ENCODE peak calls at places on chromosome 2, in nine cellular contexts. B is fibroblast of lung, E is astrocyte of the cerebellum, N is adrenal gland, W is IMR-90, O is left ventricle myocardium inferior, T is sigmoid colon, A is fibroblast of villous mesenchyme, G is psoas muscle. X is an unnamed sample.

GRCh38 chr2:100865819-100866462 is 46.0 kb downstream of the NPAS2 start:
- DNase-seq in B (peak), E (no peak), N (no peak), W (peak), O (no peak), T (no peak), A (peak), G (no peak), X (peak)

GRCh38 chr2:144516981-144517824 is 2.7 kb downstream of the ZEB2 start:
- DNase-seq in B (peak), E (peak), N (peak), W (peak), O (peak), T (peak), A (peak), G (peak), X (peak)

GRCh38 chr2:239326831-239327535 is 73.8 kb downstream of the HDAC4 start:
- DNase-seq in B (peak), E (no peak), N (peak), W (peak), O (no peak), T (peak), A (no peak), G (peak), X (no peak)

GRCh38 chr2:106701134-106701994 is 184.6 kb downstream of the ST6GAL2 start:
- DNase-seq in B (no peak), E (no peak), N (no peak), W (no peak), O (no peak), T (no peak), A (no peak), G (no peak), X (no peak)

GRCh38 chr2:215828528-215829184 is 184.7 kb downstream of the MREG start:
- DNase-seq in B (peak), E (peak), N (peak), W (peak), O (no peak), T (peak), A (peak), G (peak), X (peak)

GRCh38 chr2:149899390-149899789 is 311.8 kb upstream of the MMADHC start:
- DNase-seq in B (no peak), E (no peak), N (no peak), W (no peak), O (no peak), T (no peak), A (no peak), G (no peak), X (no peak)

GRCh38 chr2:200396726-200397348 is 90.3 kb downstream of the SPATS2L start:
- DNase-seq in B (peak), E (no peak), N (no peak), W (peak), O (no peak), T (no peak), A (peak), G (no peak), X (peak)

GRCh38 chr2:76080154-76080553 is 369.4 kb upstream of the GCFC2 start:
- DNase-seq in B (no peak), E (no peak), N (no peak), W (no peak), O (no peak), T (no peak), A (no peak), G (no peak), X (no peak)

GRCh38 chr2:208248601-208249000 is 6.3 kb downstream of the IDH1 start:
- DNase-seq in B (no peak), E (no peak), N (no peak), W (no peak), O (no peak), T (no peak), A (no peak), G (no peak), X (no peak)

GRCh38 chr2:10879624-10880585 is 31.8 kb upstream of the KCNF1 start:
- DNase-seq in B (no peak), E (no peak), N (no peak), W (no peak), O (no peak), T (no peak), A (no peak), G (no peak), X (no peak)

GRCh38 chr2:14910659-14911058 is 278.1 kb downstream of the LRATD1 start:
- DNase-seq in B (no peak), E (no peak), N (no peak), W (no peak), O (no peak), T (no peak), A (no peak), G (no peak), X (no peak)

GRCh38 chr2:21915201-21915600 is 791.4 kb downstream of the TDRD15 start:
- DNase-seq in B (no peak), E (no peak), N (no peak), W (no peak), O (no peak), T (no peak), A (no peak), G (no peak), X (no peak)

GRCh38 chr2:73746015-73746876 is 9.1 kb upstream of the TPRKB start:
- DNase-seq in B (no peak), E (no peak), N (no peak), W (no peak), O (no peak), T (no peak), A (no peak), G (no peak), X (no peak)
- TF ChIP-seq CTCF in B (no peak), E (no peak), N (no peak), W (no peak), O (no peak), T (no peak), A (no peak), G (no peak), X (no peak)

GRCh38 chr2:172739651-172740050 is 4.0 kb downstream of the RAPGEF4 start:
- DNase-seq in B (no peak), E (no peak), N (no peak), W (no peak), O (no peak), T (no peak), A (no peak), G (no peak), X (no peak)

GRCh38 chr2:172735646-172736418 is at the start of gene RAPGEF4:
- DNase-seq in B (no peak), E (no peak), N (no peak), W (no peak), O (no peak), T (no peak), A (no peak), G (no peak), X (no peak)

GRCh38 chr2:172740871-172741270 is 5.2 kb downstream of the RAPGEF4 start:
- DNase-seq in B (no peak), E (no peak), N (no peak), W (no peak), O (no peak), T (no peak), A (no peak), G (no peak), X (no peak)

GRCh38 chr2:172734711-172735645 is 667 bp upstream of the RAPGEF4 start:
- DNase-seq in B (peak), E (no peak), N (no peak), W (no peak), O (no peak), T (no peak), A (no peak), G (no peak), X (no peak)

DNA sequence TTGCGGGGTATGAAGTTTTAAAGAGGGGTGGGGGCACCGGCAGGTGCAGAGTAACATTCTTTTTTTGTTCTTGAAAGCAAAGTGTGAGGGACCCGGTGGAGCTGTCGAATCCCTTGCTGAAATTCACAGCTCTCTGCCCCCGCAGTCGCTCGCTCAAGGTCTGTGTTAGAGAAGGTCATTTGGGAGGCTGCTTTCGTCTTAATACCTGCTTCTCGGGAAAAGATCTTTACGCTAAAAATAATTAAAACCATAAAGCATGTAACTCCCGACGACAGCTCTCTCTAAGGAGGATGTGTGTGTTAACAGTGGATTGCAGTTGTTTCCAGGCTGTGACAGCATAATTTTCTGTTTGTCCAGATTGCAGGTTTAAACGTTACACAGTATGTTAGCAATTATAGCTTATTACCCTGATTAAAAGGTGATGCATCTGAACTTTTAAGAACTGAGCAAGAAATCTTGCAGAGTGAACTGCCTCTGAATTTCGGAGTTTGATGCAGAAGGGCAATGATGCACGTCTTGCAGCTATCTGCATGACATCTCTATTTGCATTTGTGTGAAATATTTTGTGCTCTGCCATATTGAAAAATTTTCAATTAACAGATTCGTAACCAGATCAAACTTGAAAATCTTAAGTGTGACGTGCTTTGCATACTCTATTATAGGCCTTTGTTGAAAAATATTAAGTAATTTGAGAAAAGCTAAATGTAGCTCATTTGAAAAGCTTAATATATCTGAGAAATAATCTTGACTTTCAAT is 952 bp downstream of the RAPGEF4 start:
- DNase-seq in B (no peak), E (no peak), N (no peak), W (no peak), O (no peak), T (no peak), A (no peak), G (no peak), X (no peak)
- H3K4me3 ChIP-seq in B (peak), E (peak), N (no peak), W (peak), O (peak), T (no peak), A (no peak), G (peak), X (no peak)

DNA sequence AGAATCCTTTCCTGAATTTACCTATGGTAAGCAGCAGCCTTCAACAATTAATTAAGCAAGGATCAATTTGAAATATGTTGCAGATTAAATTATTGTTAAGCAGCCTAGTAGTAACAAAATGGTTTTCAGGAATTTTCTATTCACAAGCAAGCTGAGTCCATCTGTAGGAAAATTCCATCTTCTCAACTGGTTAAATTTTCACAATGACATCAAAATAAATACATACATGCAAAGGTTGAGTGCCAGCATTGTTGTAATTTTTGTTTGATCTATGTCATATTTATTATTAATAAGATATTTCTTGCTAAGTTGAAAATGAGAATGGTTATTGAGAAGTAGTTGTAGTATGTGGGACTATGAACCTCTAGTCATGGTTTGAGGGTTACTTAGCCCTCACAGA is 15.3 kb upstream of the TFPI start:
- DNase-seq in B (no peak), E (no peak), N (no peak), W (no peak), O (no peak), T (no peak), A (no peak), G (no peak), X (no peak)
- TF ChIP-seq CTCF in B (no peak), E (no peak), N (no peak), W (no peak), O (no peak), T (no peak), A (no peak), G (no peak), X (no peak)

GRCh38 chr2:223053431-223054192 is 1.6 kb downstream of the KCNE4 start:
- DNase-seq in B (no peak), E (no peak), N (no peak), W (no peak), O (no peak), T (no peak), A (no peak), G (no peak), X (peak)

GRCh38 chr2:223055836-223056235 is 3.8 kb downstream of the KCNE4 start:
- DNase-seq in B (no peak), E (no peak), N (peak), W (no peak), O (no peak), T (peak), A (peak), G (no peak), X (peak)

GRCh38 chr2:223055140-223055539 is 3.1 kb downstream of the KCNE4 start:
- DNase-seq in B (peak), E (no peak), N (no peak), W (peak), O (no peak), T (no peak), A (peak), G (no peak), X (peak)

GRCh38 chr2:223052710-223053261 is 796 bp downstream of the KCNE4 start:
- DNase-seq in B (no peak), E (no peak), N (no peak), W (no peak), O (no peak), T (peak), A (peak), G (no peak), X (peak)

GRCh38 chr2:223054193-223054781 is 2.3 kb downstream of the KCNE4 start:
- DNase-seq in B (peak), E (peak), N (peak), W (peak), O (peak), T (peak), A (peak), G (peak), X (peak)
- H3K4me3 ChIP-seq in B (peak), E (peak), N (no peak), W (peak), O (peak), T (no peak), A (peak), G (peak), X (peak)

GRCh38 chr2:128306081-128306930 is 12.4 kb downstream of the HS6ST1 start:
- DNase-seq in B (peak), E (peak), N (no peak), W (peak), O (peak), T (peak), A (peak), G (peak), X (peak)
- TF ChIP-seq CTCF in B (peak), E (peak), N (no peak), W (peak), O (no peak), T (no peak), A (peak), G (no peak), X (peak)

GRCh38 chr2:232493701-232494426 is 6.2 kb upstream of the ECEL1 start:
- DNase-seq in B (no peak), E (no peak), N (no peak), W (no peak), O (no peak), T (no peak), A (no peak), G (peak), X (no peak)
- H3K4me3 ChIP-seq in B (no peak), E (no peak), N (no peak), W (no peak), O (no peak), T (no peak), A (no peak), G (no peak), X (no peak)

GRCh38 chr2:113039675-113040074 is 13.0 kb downstream of the IL36B start:
- DNase-seq in B (no peak), E (no peak), N (no peak), W (no peak), O (no peak), T (no peak), A (no peak), G (no peak), X (no peak)

GRCh38 chr2:113036763-113037162 is 15.9 kb downstream of the IL36B start:
- DNase-seq in B (no peak), E (no peak), N (no peak), W (no peak), O (no peak), T (no peak), A (no peak), G (no peak), X (no peak)

GRCh38 chr2:113046465-113046864 is 6.2 kb downstream of the IL36B start:
- DNase-seq in B (no peak), E (no peak), N (no peak), W (no peak), O (no peak), T (no peak), A (no peak), G (no peak), X (no peak)

GRCh38 chr2:113039158-113039557 is 13.5 kb downstream of the IL36B start:
- DNase-seq in B (no peak), E (no peak), N (no peak), W (no peak), O (no peak), T (no peak), A (no peak), G (no peak), X (no peak)

GRCh38 chr2:113041871-113042270 is 10.8 kb downstream of the IL36B start:
- DNase-seq in B (no peak), E (no peak), N (no peak), W (no peak), O (no peak), T (no peak), A (no peak), G (no peak), X (no peak)
- TF ChIP-seq CTCF in B (no peak), E (no peak), N (no peak), W (no peak), O (no peak), T (no peak), A (no peak), G (no peak), X (peak)

DNA sequence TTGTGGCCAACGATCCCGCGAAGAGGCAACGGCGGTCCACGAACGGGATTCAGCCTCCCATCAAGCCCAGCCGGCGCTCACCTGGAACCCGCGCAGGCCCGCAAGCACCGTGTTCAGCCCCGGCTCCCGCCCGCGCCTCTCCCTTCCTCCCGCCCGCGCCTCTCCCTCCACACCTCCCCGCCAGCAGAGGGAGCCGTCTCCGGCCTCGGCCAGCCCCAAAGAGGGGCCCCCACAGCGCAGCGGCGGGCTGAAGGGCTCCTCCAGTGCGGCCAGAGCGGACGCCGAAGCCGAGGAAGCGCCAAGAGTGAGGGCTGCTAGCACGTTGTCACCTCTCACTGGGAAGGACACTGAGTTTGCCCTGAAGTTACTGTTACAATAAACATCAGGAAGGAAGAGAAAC is 55.3 kb upstream of the LAPTM4A start:
- DNase-seq in B (peak), E (no peak), N (peak), W (no peak), O (peak), T (no peak), A (no peak), G (no peak), X (no peak)
- H3K4me3 ChIP-seq in B (no peak), E (no peak), N (no peak), W (peak), O (peak), T (no peak), A (no peak), G (no peak), X (no peak)

X was measured in fibroblast of the aortic adventitia.